ENCODE peak calls at places on chromosomes 11 and 22, in five cellular contexts. L, Y, N, D and Z are unnamed samples.

GRCh38 chr11:121466063-121466794 is 13.5 kb upstream of the SORL1-AS1 start:
- DNase-seq in D (peak), N (peak), L (no peak), Y (peak), Z (peak)

GRCh38 chr11:110340427-110340826 is 44.0 kb upstream of the RDX start:
- DNase-seq in N (no peak), D (no peak), L (no peak), Y (no peak), Z (no peak)

GRCh38 chr22:19275919-19276600 is 15.5 kb downstream of the CLTCL1 start:
- DNase-seq in D (no peak), L (no peak), Y (no peak), N (no peak), Z (no peak)

GRCh38 chr11:34331329-34331728 is 26.5 kb downstream of the ABTB2 start:
- DNase-seq in L (no peak), N (peak), D (no peak), Y (no peak), Z (no peak)

GRCh38 chr11:1557168-1557884 is 14.7 kb downstream of the DUSP8 start:
- DNase-seq in L (no peak), Y (no peak), N (no peak), D (no peak), Z (no peak)

GRCh38 chr22:47787501-47788227 is 1025.2 kb downstream of the TBC1D22A start:
- DNase-seq in N (no peak), L (no peak), Y (no peak), D (no peak), Z (no peak)

GRCh38 chr11:9852465-9852864 is 188.6 kb downstream of the SWAP70 start:
- DNase-seq in D (no peak), Y (no peak), N (peak), L (no peak), Z (no peak)

GRCh38 chr11:63610604-63611394 is 3.4 kb downstream of the PLAAT3 start:
- DNase-seq in Y (peak), N (no peak), L (peak), D (no peak), Z (peak)

GRCh38 chr22:41925783-41926460 is 684 bp downstream of the TNFRSF13C start:
- DNase-seq in L (no peak), Y (peak), N (peak), D (peak), Z (peak)

GRCh38 chr11:60633645-60634044 is 65.8 kb upstream of the MS4A8 start:
- DNase-seq in N (no peak), L (no peak), Y (no peak), D (no peak), Z (no peak)

GRCh38 chr11:28106351-28107043 is 1.5 kb downstream of the KIF18A start:
- DNase-seq in L (no peak), D (no peak), Y (no peak), N (no peak), Z (no peak)

GRCh38 chr11:65637794-65638317 is at the start of gene SIPA1:
- DNase-seq in L (no peak), Y (peak), N (peak), D (no peak), Z (peak)

GRCh38 chr11:32706985-32707736 is 87.3 kb downstream of the CCDC73 start:
- DNase-seq in D (no peak), Y (peak), L (no peak), N (peak), Z (peak)

GRCh38 chr11:19766206-19766605 is 53.6 kb downstream of the NAV2 start:
- DNase-seq in Y (no peak), N (peak), D (no peak), L (no peak), Z (no peak)

GRCh38 chr11:44936527-44936926 is 14.2 kb downstream of the TP53I11 start:
- DNase-seq in L (peak), Y (peak), D (peak), N (peak), Z (peak)

GRCh38 chr22:31488988-31489617 is 539 bp downstream of the EIF4ENIF1 start:
- DNase-seq in D (no peak), N (peak), Y (peak), L (no peak), Z (peak)

GRCh38 chr11:118783724-118784495 is 7.1 kb downstream of the DDX6 start:
- DNase-seq in Y (no peak), L (no peak), D (no peak), N (no peak), Z (no peak)

GRCh38 chr11:2296913-2297622 is 4.7 kb downstream of the C11orf21 start:
- DNase-seq in N (no peak), L (no peak), D (no peak), Y (peak), Z (no peak)

GRCh38 chr11:76629133-76629852 is 41.3 kb downstream of the LRRC32 start:
- DNase-seq in L (no peak), D (no peak), Y (peak), N (peak), Z (peak)

GRCh38 chr22:28930357-28931007 is 47.1 kb downstream of the ZNRF3 start:
- DNase-seq in Y (no peak), L (peak), N (no peak), D (no peak), Z (no peak)

GRCh38 chr11:125300791-125301218 is 136.3 kb downstream of the PKNOX2 start:
- DNase-seq in N (peak), D (no peak), Y (peak), L (no peak), Z (no peak)